ENCODE peak calls at places on chromosomes 4 and X, in four cellular contexts. One of them, this sample, is unnamed.

GRCh38 chr4:86831262-86832090 is 17.7 kb downstream of the SLC10A6 start:
- DNase-seq in NCI-H1092: no peak
- DNase-seq in fibroblast of mammary gland: peak; percentile 91
- DNase-seq in HL-60: no peak
- DNase-seq in this sample: peak; percentile 49

GRCh38 chr4:177489847-177490246 is 47.6 kb upstream of the AGA start:
- DNase-seq in HL-60: no peak
- DNase-seq in fibroblast of mammary gland: peak; percentile 14
- DNase-seq in NCI-H1092: no peak
- DNase-seq in this sample: no peak

GRCh38 chr4:54558889-54559682 is 98.7 kb upstream of the KIT start:
- DNase-seq in HL-60: no peak
- DNase-seq in NCI-H1092: no peak
- DNase-seq in fibroblast of mammary gland: no peak
- DNase-seq in this sample: no peak

GRCh38 chr4:109870061-109870460 is 22.2 kb downstream of the LRIT3 start:
- DNase-seq in HL-60: no peak
- DNase-seq in NCI-H1092: no peak
- DNase-seq in fibroblast of mammary gland: no peak
- DNase-seq in this sample: no peak

GRCh38 chr4:173420324-173420752 is 21.4 kb upstream of the SCRG1 start:
- DNase-seq in fibroblast of mammary gland: peak; percentile 62
- DNase-seq in NCI-H1092: peak; percentile 4
- DNase-seq in HL-60: no peak
- DNase-seq in this sample: no peak

GRCh38 chrX:10633722-10634121 is 13.3 kb upstream of the MID1 start:
- DNase-seq in fibroblast of mammary gland: peak; percentile 93
- DNase-seq in HL-60: no peak
- DNase-seq in NCI-H1092: no peak
- DNase-seq in this sample: no peak

GRCh38 chr4:88697588-88698329 is at the start of gene NAP1L5:
- DNase-seq in NCI-H1092: peak; percentile 38
- DNase-seq in fibroblast of mammary gland: peak; percentile 83
- DNase-seq in HL-60: peak; percentile 5
- DNase-seq in this sample: no peak

GRCh38 chr4:79603681-79604080 is 195.7 kb upstream of the GK2 start:
- DNase-seq in fibroblast of mammary gland: no peak
- DNase-seq in HL-60: peak; percentile 34
- DNase-seq in NCI-H1092: no peak
- DNase-seq in this sample: no peak

GRCh38 chr4:2426711-2427275 is 8.0 kb downstream of the CFAP99 start:
- DNase-seq in NCI-H1092: no peak
- DNase-seq in fibroblast of mammary gland: no peak
- DNase-seq in HL-60: no peak
- DNase-seq in this sample: no peak

GRCh38 chr4:3340703-3341088 is 47.9 kb downstream of the RGS12 start:
- DNase-seq in fibroblast of mammary gland: no peak
- DNase-seq in NCI-H1092: peak; percentile 68
- DNase-seq in HL-60: no peak
- DNase-seq in this sample: peak; percentile 46

GRCh38 chrX:95762716-95763115 is 921.9 kb upstream of the DIAPH2 start:
- DNase-seq in NCI-H1092: no peak
- DNase-seq in HL-60: no peak
- DNase-seq in fibroblast of mammary gland: no peak
- DNase-seq in this sample: no peak

GRCh38 chr4:41611881-41612871 is 74.2 kb downstream of the LIMCH1 start:
- DNase-seq in NCI-H1092: no peak
- DNase-seq in HL-60: no peak
- DNase-seq in fibroblast of mammary gland: no peak
- DNase-seq in this sample: no peak

GRCh38 chrX:22800360-22800759 is 199.4 kb upstream of the DDX53 start:
- DNase-seq in NCI-H1092: no peak
- DNase-seq in fibroblast of mammary gland: peak; percentile 89
- DNase-seq in HL-60: peak; percentile 75
- DNase-seq in this sample: no peak

GRCh38 chrX:24672701-24673190 is 21.0 kb upstream of the POLA1 start:
- DNase-seq in fibroblast of mammary gland: no peak
- DNase-seq in NCI-H1092: no peak
- DNase-seq in HL-60: no peak
- DNase-seq in this sample: no peak

This sample was measured in NCI-H187 treated with DMSO at 0.1 percent for 48 hours.